ENCODE peak calls at places on chromosome 2, in four cellular contexts. U is HT-29, D is Peyer's patch, Z is AG04450. O is an unnamed sample.
A peak's percentile ranks its signal among the peaks of the same experiment; 100 is the strongest.

GRCh38 chr2:46229134-46230063 is 67.8 kb upstream of the EPAS1 start:
- DNase-seq in U (no peak), Z (no peak), D (no peak), O (peak; percentile 35)

GRCh38 chr2:47360937-47361336 is 42.0 kb upstream of the MSH2 start:
- DNase-seq in Z (peak; percentile 23), D (no peak), U (peak; percentile 62), O (peak; percentile 35)

GRCh38 chr2:48540237-48540935 is 10.4 kb downstream of the STON1 start:
- DNase-seq in D (no peak), U (no peak), Z (no peak), O (no peak)

GRCh38 chr2:227106845-227107759 is 56.9 kb downstream of the COL4A4 start:
- DNase-seq in U (peak; percentile 80), Z (peak; percentile 36), D (no peak), O (peak; percentile 43)

GRCh38 chr2:186884585-186884984 is 35.6 kb upstream of the ZSWIM2 start:
- DNase-seq in Z (no peak), D (no peak), U (no peak), O (no peak)

GRCh38 chr2:233799087-233799665 is 21.0 kb downstream of the MROH2A start:
- DNase-seq in D (no peak), U (no peak), Z (no peak), O (no peak)

GRCh38 chr2:175154670-175155082 is 13.3 kb downstream of the ATF2 start:
- DNase-seq in Z (peak; percentile 71), D (no peak), U (no peak), O (peak; percentile 43)

GRCh38 chr2:47664817-47665216 is 118.1 kb upstream of the MSH6 start:
- DNase-seq in Z (no peak), U (peak; percentile 38), D (no peak), O (no peak)

GRCh38 chr2:56749152-56749752 is 565.5 kb downstream of the CCDC85A start:
- DNase-seq in D (no peak), Z (no peak), U (peak; percentile 27), O (peak; percentile 24)

GRCh38 chr2:182952741-182953450 is 85.4 kb downstream of the NCKAP1 start:
- DNase-seq in Z (no peak), U (no peak), D (no peak), O (no peak)

GRCh38 chr2:70141754-70142589 is 48.8 kb downstream of the C2orf42 start:
- DNase-seq in U (peak; percentile 75), D (no peak), Z (no peak), O (no peak)

GRCh38 chr2:136359121-136359965 is 241.4 kb upstream of the CXCR4 start:
- DNase-seq in U (no peak), D (no peak), Z (no peak), O (no peak)

GRCh38 chr2:15359716-15360531 is 201.2 kb downstream of the NBAS start:
- DNase-seq in U (peak; percentile 2), Z (peak; percentile 52), D (no peak), O (peak; percentile 54)

GRCh38 chr2:80322337-80322920 is 17.9 kb upstream of the LRRTM1 start:
- DNase-seq in U (no peak), D (no peak), Z (no peak), O (no peak)